ENCODE peak calls at places on chromosomes 2 and 18, in seven cellular contexts. E is astrocyte of the spinal cord, S is Panc1, Y is cardiac fibroblast, B is thoracic aorta, C is A549, K is B cell. X is an unnamed sample.

GRCh38 chr2:235541838-235542549 is 48.2 kb downstream of the AGAP1 start:
- DNase-seq in E (no peak), S (no peak), Y (no peak), B (no peak), C (no peak), K (no peak), X (no peak)

GRCh38 chr2:98871506-98871905 is 64.5 kb downstream of the CRACDL start:
- DNase-seq in E (no peak), S (no peak), Y (no peak), B (no peak), C (no peak), K (no peak), X (no peak)

GRCh38 chr2:62471816-62472215 is 34.2 kb downstream of the TMEM17 start:
- DNase-seq in E (no peak), S (no peak), Y (no peak), B (no peak), C (no peak), K (no peak), X (no peak)

GRCh38 chr2:151853070-151853758 is 25.0 kb upstream of the ARL5A start:
- DNase-seq in E (no peak), S (no peak), Y (no peak), B (no peak), C (no peak), K (no peak), X (no peak)

GRCh38 chr2:65228249-65228750 is 669 bp downstream of the ACTR2 start:
- DNase-seq in E (peak), S (no peak), Y (peak), B (no peak), C (no peak), K (peak), X (peak)

GRCh38 chr2:42359894-42360483 is 1.0 kb downstream of the COX7A2L start:
- DNase-seq in E (no peak), S (no peak), Y (peak), B (no peak), C (no peak), K (no peak), X (no peak)

GRCh38 chr2:127261835-127262234 is 32.1 kb downstream of the ERCC3 start:
- DNase-seq in E (peak), S (no peak), Y (peak), B (no peak), C (no peak), K (no peak), X (no peak)

GRCh38 chr2:112310906-112311305 is 35.5 kb downstream of the ZC3H6 start:
- DNase-seq in E (no peak), S (no peak), Y (no peak), B (no peak), C (no peak), K (no peak), X (no peak)

GRCh38 chr2:7845332-7845731 is 836.5 kb upstream of the ID2 start:
- DNase-seq in E (peak), S (no peak), Y (peak), B (no peak), C (no peak), K (no peak), X (no peak)

GRCh38 chr2:39712953-39713352 is 47.2 kb downstream of the TMEM178A start:
- DNase-seq in E (no peak), S (no peak), Y (no peak), B (no peak), C (no peak), K (no peak), X (no peak)

GRCh38 chr2:167706800-167707199 is 540.6 kb downstream of the STK39 start:
- DNase-seq in E (peak), S (no peak), Y (peak), B (no peak), C (no peak), K (no peak), X (no peak)

GRCh38 chr2:173986805-173987204 is 21.6 kb upstream of the SP3 start:
- DNase-seq in E (no peak), S (no peak), Y (peak), B (no peak), C (peak), K (no peak), X (no peak)

GRCh38 chr2:205768815-205769493 is 86.7 kb downstream of the NRP2 start:
- DNase-seq in E (peak), S (no peak), Y (peak), B (no peak), C (no peak), K (no peak), X (no peak)

GRCh38 chr2:215238485-215239098 is 73.3 kb upstream of the ATIC start:
- DNase-seq in E (no peak), S (no peak), Y (no peak), B (no peak), C (no peak), K (no peak), X (no peak)

GRCh38 chr2:70388128-70388527 is 86.3 kb upstream of the FAM136A start:
- DNase-seq in E (no peak), S (no peak), Y (no peak), B (no peak), C (no peak), K (no peak), X (peak)

GRCh38 chr2:43086451-43087221 is 139.8 kb downstream of the ZFP36L2 start:
- DNase-seq in E (peak), S (peak), Y (peak), B (peak), C (peak), K (no peak), X (peak)

GRCh38 chr18:61861372-61861771 is 31.4 kb downstream of the RNF152 start:
- DNase-seq in E (no peak), S (no peak), Y (no peak), B (no peak), C (no peak), K (no peak), X (no peak)

GRCh38 chr2:234288974-234289455 is 207.9 kb downstream of the ARL4C start:
- DNase-seq in E (peak), S (no peak), Y (peak), B (peak), C (peak), K (peak), X (no peak)

GRCh38 chr2:127901339-127902072 is 15.8 kb upstream of the AMMECR1L start:
- DNase-seq in E (peak), S (no peak), Y (no peak), B (no peak), C (no peak), K (no peak), X (no peak)

GRCh38 chr2:9003366-9003615 is 193 bp downstream of the MBOAT2 start:
- DNase-seq in E (no peak), S (no peak), Y (no peak), B (no peak), C (no peak), K (no peak), X (no peak)

GRCh38 chr2:119338826-119339561 is 27.6 kb downstream of the C2orf76 start:
- DNase-seq in E (no peak), S (no peak), Y (no peak), B (no peak), C (no peak), K (peak), X (no peak)

GRCh38 chr18:50696436-50696835 is 123.4 kb downstream of the MRO start:
- DNase-seq in E (no peak), S (no peak), Y (no peak), B (no peak), C (no peak), K (no peak), X (no peak)

GRCh38 chr2:101692766-101693165 is 4.7 kb upstream of the MAP4K4 start:
- DNase-seq in E (no peak), S (no peak), Y (no peak), B (no peak), C (no peak), K (no peak), X (no peak)

GRCh38 chr2:120783371-120783791 is 47.7 kb downstream of the GLI2 start:
- DNase-seq in E (peak), S (no peak), Y (peak), B (no peak), C (no peak), K (no peak), X (no peak)

GRCh38 chr2:222835142-222835822 is 25.6 kb upstream of the ACSL3 start:
- DNase-seq in E (no peak), S (no peak), Y (peak), B (no peak), C (no peak), K (no peak), X (peak)

GRCh38 chr2:134367915-134368911 is 114.3 kb downstream of the MGAT5 start:
- DNase-seq in E (peak), S (no peak), Y (no peak), B (no peak), C (no peak), K (no peak), X (no peak)

GRCh38 chr18:57043241-57043640 is 103.6 kb upstream of the BOD1L2 start:
- DNase-seq in E (no peak), S (no peak), Y (no peak), B (no peak), C (no peak), K (no peak), X (no peak)

GRCh38 chr2:240912878-240913809 is 7.0 kb downstream of the CROCC2 start:
- DNase-seq in E (peak), S (no peak), Y (peak), B (no peak), C (no peak), K (no peak), X (no peak)

GRCh38 chr2:13006829-13007715 is 290.3 kb downstream of the TRIB2 start:
- DNase-seq in E (peak), S (peak), Y (peak), B (peak), C (peak), K (peak), X (peak)

GRCh38 chr2:206193643-206194382 is 34.1 kb downstream of the EEF1B2 start:
- DNase-seq in E (no peak), S (no peak), Y (peak), B (no peak), C (no peak), K (no peak), X (no peak)

GRCh38 chr18:4888251-4888650 is 308.8 kb downstream of the AKAIN1 start:
- DNase-seq in E (no peak), S (no peak), Y (no peak), B (no peak), C (no peak), K (no peak), X (no peak)

GRCh38 chr2:98637401-98638144 is 29.2 kb downstream of the UNC50 start:
- DNase-seq in E (no peak), S (no peak), Y (no peak), B (no peak), C (no peak), K (no peak), X (no peak)

GRCh38 chr2:20611844-20612356 is 39.0 kb downstream of the HS1BP3 start:
- DNase-seq in E (no peak), S (no peak), Y (no peak), B (no peak), C (no peak), K (no peak), X (no peak)

GRCh38 chr2:9373047-9373446 is 50.3 kb downstream of the ITGB1BP1 start:
- DNase-seq in E (no peak), S (no peak), Y (no peak), B (no peak), C (no peak), K (no peak), X (no peak)

GRCh38 chr2:6993230-6993640 is 76.0 kb downstream of the RNF144A start:
- DNase-seq in E (no peak), S (no peak), Y (peak), B (no peak), C (no peak), K (no peak), X (no peak)

GRCh38 chr2:240819404-240820013 is 510 bp downstream of the KIF1A start:
- DNase-seq in E (no peak), S (no peak), Y (no peak), B (no peak), C (no peak), K (no peak), X (no peak)

GRCh38 chr18:74291771-74292540 is at the start of gene CYB5A:
- DNase-seq in E (peak), S (peak), Y (peak), B (peak), C (peak), K (peak), X (peak)
- TF ChIP-seq CTCF in E (peak), S (no peak), Y (no peak), B (peak), C (no peak), K (peak), X (no peak)

GRCh38 chr18:12393510-12393909 is 14.2 kb upstream of the PRELID3A start:
- DNase-seq in E (no peak), S (no peak), Y (no peak), B (no peak), C (no peak), K (no peak), X (no peak)

GRCh38 chr18:12391487-12392136 is 14.6 kb upstream of the AFG3L2 start:
- DNase-seq in E (peak), S (peak), Y (peak), B (no peak), C (peak), K (peak), X (peak)

GRCh38 chr18:12393998-12394397 is 13.7 kb upstream of the PRELID3A start:
- DNase-seq in E (no peak), S (no peak), Y (no peak), B (no peak), C (peak), K (no peak), X (no peak)

GRCh38 chr18:12397254-12397653 is 10.5 kb upstream of the PRELID3A start:
- DNase-seq in E (no peak), S (no peak), Y (no peak), B (no peak), C (no peak), K (no peak), X (no peak)

GRCh38 chr18:12394428-12394827 is 13.3 kb upstream of the PRELID3A start:
- DNase-seq in E (no peak), S (no peak), Y (no peak), B (no peak), C (peak), K (no peak), X (no peak)
- TF ChIP-seq CTCF in E (peak), S (peak), Y (peak), B (no peak), C (peak), K (peak), X (no peak)

DNA sequence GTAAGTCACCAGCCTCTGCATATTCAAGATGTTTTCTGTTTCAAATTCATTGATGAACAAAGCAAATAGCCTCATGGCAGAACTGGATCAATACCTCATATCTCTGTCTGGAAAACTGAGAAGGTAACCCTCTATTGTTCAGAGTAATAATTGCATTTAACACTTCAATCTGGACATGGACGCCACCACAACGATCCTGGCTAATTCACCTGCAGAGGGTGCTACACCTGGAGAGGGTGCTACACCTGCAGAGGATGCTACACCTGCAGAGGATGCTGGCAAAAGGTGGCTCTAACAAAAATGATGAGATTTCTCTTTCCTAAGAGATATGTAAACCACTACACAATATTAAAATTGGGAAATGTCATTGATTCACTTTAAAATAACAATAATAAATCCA is 183.1 kb upstream of the HNRNPA3 start:
- DNase-seq in E (no peak), S (no peak), Y (no peak), B (no peak), C (no peak), K (no peak), X (peak)
- TF ChIP-seq CTCF in E (no peak), S (peak), Y (no peak), B (no peak), C (no peak), K (no peak), X (no peak)

GRCh38 chr2:106572541-106573148 is 85.5 kb downstream of the CD8B2 start:
- DNase-seq in E (no peak), S (no peak), Y (peak), B (no peak), C (peak), K (no peak), X (no peak)
- TF ChIP-seq CTCF in E (peak), S (peak), Y (peak), B (peak), C (peak), K (peak), X (peak)

GRCh38 chr18:8484951-8485350 is 124.3 kb upstream of the RAB12 start:
- DNase-seq in E (no peak), S (no peak), Y (no peak), B (no peak), C (no peak), K (no peak), X (no peak)
- TF ChIP-seq CTCF in E (no peak), S (no peak), Y (no peak), B (no peak), C (no peak), K (no peak), X (no peak)

GRCh38 chr2:28522479-28522878 is 26.6 kb downstream of the PLB1 start:
- DNase-seq in E (no peak), S (no peak), Y (no peak), B (no peak), C (no peak), K (no peak), X (no peak)
- TF ChIP-seq CTCF in E (no peak), S (no peak), Y (no peak), B (no peak), C (no peak), K (no peak), X (no peak)

GRCh38 chr2:10814571-10815331 is 2.2 kb upstream of the PDIA6 start:
- DNase-seq in E (peak), S (no peak), Y (no peak), B (no peak), C (no peak), K (no peak), X (no peak)
- TF ChIP-seq CTCF in E (peak), S (peak), Y (no peak), B (no peak), C (no peak), K (no peak), X (no peak)

GRCh38 chr2:25608718-25609117 is 64.7 kb downstream of the DTNB start:
- DNase-seq in E (no peak), S (no peak), Y (no peak), B (no peak), C (no peak), K (no peak), X (no peak)
- TF ChIP-seq CTCF in E (no peak), S (no peak), Y (no peak), B (no peak), C (no peak), K (no peak), X (no peak)